ENCODE peak calls at places on chromosome 5, in five cellular contexts. J is T-helper 9 cell; A is keratinocyte; B is hypothalamus; G is stimulated activated CD4-positive, alpha-beta T cell treated with anti-CD3 and anti-CD28 coated beads, Interleukin-4, amount 100 ng/mL, for 24 hours. Y is an unnamed sample.

GRCh38 chr5:14306415-14306814 is 163.3 kb downstream of the TRIO start:
- DNase-seq in J (no peak), G (no peak), A (no peak), B (no peak), Y (no peak)

GRCh38 chr5:67262202-67262601 is 65.6 kb upstream of the CD180 start:
- DNase-seq in A (no peak), B (no peak), G (no peak), J (no peak), Y (no peak)

GRCh38 chr5:56112526-56113121 is 117.9 kb upstream of the IL6ST start:
- DNase-seq in A (peak), G (no peak), J (no peak), B (no peak), Y (no peak)

GRCh38 chr5:26622947-26623346 is 415.4 kb downstream of the CDH9 start:
- DNase-seq in B (no peak), G (no peak), A (no peak), J (no peak), Y (no peak)

GRCh38 chr5:81147011-81147594 is 86.0 kb upstream of the CKMT2 start:
- DNase-seq in B (no peak), G (no peak), A (no peak), J (no peak), Y (no peak)

GRCh38 chr5:57171818-57172465 is 1.9 kb upstream of the GPBP1 start:
- DNase-seq in B (no peak), G (peak), J (peak), A (no peak), Y (no peak)

GRCh38 chr5:161966544-161966943 is 101.0 kb upstream of the GABRG2 start:
- DNase-seq in G (no peak), J (no peak), A (no peak), B (no peak), Y (peak)

GRCh38 chr5:17412760-17413671 is 85.0 kb upstream of the TAF11L2 start:
- DNase-seq in G (no peak), A (no peak), J (no peak), B (no peak), Y (peak)

GRCh38 chr5:172133359-172134029 is 54.5 kb downstream of the STK10 start:
- DNase-seq in G (peak), J (no peak), A (peak), B (no peak), Y (peak)

GRCh38 chr5:163997965-163998364 is 492.5 kb downstream of the MAT2B start:
- DNase-seq in B (no peak), J (no peak), A (no peak), G (no peak), Y (no peak)

GRCh38 chr5:146283344-146283761 is 55.3 kb upstream of the POU4F3 start:
- DNase-seq in J (no peak), B (no peak), G (no peak), A (peak), Y (no peak)

GRCh38 chr5:54013556-54014157 is 296.7 kb downstream of the ARL15 start:
- DNase-seq in G (peak), J (no peak), A (peak), B (no peak), Y (peak)

GRCh38 chr5:77560677-77561263 is 68.7 kb upstream of the WDR41 start:
- DNase-seq in J (no peak), B (no peak), G (no peak), A (no peak), Y (peak)

GRCh38 chr5:72878854-72879253 is 62.4 kb downstream of the TNPO1 start:
- DNase-seq in J (no peak), B (no peak), A (no peak), G (no peak), Y (no peak)

GRCh38 chr5:132321109-132321721 is 27.0 kb downstream of the SLC22A4 start:
- DNase-seq in B (no peak), A (no peak), G (no peak), J (no peak), Y (no peak)